ENCODE peak calls at places on chromosomes 3 and 15, in six cellular contexts. E, C, P, B, D and O are unnamed samples.

GRCh38 chr3:110414851-110415250 is 656.8 kb upstream of the NECTIN3 start:
- DNase-seq in D (no peak), E (no peak), C (no peak), B (no peak), P (peak), O (no peak)

GRCh38 chr3:65524544-65525070 is 514.1 kb downstream of the MAGI1 start:
- DNase-seq in B (no peak), D (no peak), P (no peak), E (no peak), C (no peak), O (no peak)

GRCh38 chr15:45710657-45711056 is 75.8 kb downstream of the SQOR start:
- DNase-seq in B (no peak), D (no peak), E (no peak), C (no peak), P (no peak), O (no peak)

GRCh38 chr3:57818772-57819171 is 62.7 kb downstream of the SLMAP start:
- DNase-seq in C (no peak), D (no peak), P (no peak), E (no peak), B (no peak), O (no peak)

GRCh38 chr3:42718338-42718737 is 15.7 kb upstream of the HHATL start:
- DNase-seq in E (no peak), D (no peak), P (no peak), C (no peak), B (no peak), O (no peak)

GRCh38 chr3:32366638-32367368 is 24.9 kb upstream of the CMTM7 start:
- DNase-seq in P (no peak), B (no peak), D (no peak), E (no peak), C (no peak), O (peak)

GRCh38 chr3:148149556-148149955 is 548.1 kb upstream of the AGTR1 start:
- DNase-seq in C (no peak), D (no peak), B (no peak), P (no peak), E (no peak), O (no peak)

GRCh38 chr15:77066961-77067690 is 3.8 kb downstream of the TSPAN3 start:
- DNase-seq in P (no peak), E (no peak), C (no peak), B (no peak), D (peak), O (no peak)

GRCh38 chr15:31577103-31577502 is 250.5 kb downstream of the KLF13 start:
- DNase-seq in D (no peak), C (no peak), P (no peak), B (no peak), E (no peak), O (no peak)

GRCh38 chr15:29913528-29914135 is 91.4 kb upstream of the TJP1 start:
- DNase-seq in B (no peak), E (no peak), C (no peak), D (no peak), P (no peak), O (no peak)

GRCh38 chr3:189108032-189108431 is 63.7 kb upstream of the TPRG1 start:
- DNase-seq in C (no peak), D (no peak), E (no peak), P (no peak), B (no peak), O (no peak)

GRCh38 chr15:94972314-94972713 is 741.0 kb downstream of the MCTP2 start:
- DNase-seq in C (no peak), D (no peak), E (no peak), B (no peak), P (peak), O (no peak)

GRCh38 chr3:101888653-101889052 is 39.3 kb downstream of the NFKBIZ start:
- DNase-seq in C (no peak), D (no peak), P (no peak), B (no peak), E (peak), O (no peak)

GRCh38 chr3:196128172-196128843 is 46.4 kb upstream of the TFRC start:
- DNase-seq in P (no peak), C (no peak), B (no peak), E (no peak), D (no peak), O (no peak)

GRCh38 chr3:119388577-119388976 is 74.8 kb downstream of the TMEM39A start:
- DNase-seq in C (no peak), E (no peak), P (no peak), B (no peak), D (no peak), O (no peak)

GRCh38 chr15:66560856-66561525 is 4.8 kb downstream of the LCTL start:
- DNase-seq in C (no peak), E (no peak), P (no peak), B (no peak), D (no peak), O (no peak)

GRCh38 chr15:70212963-70213315 is 115.2 kb upstream of the TLE3 start:
- DNase-seq in P (no peak), E (no peak), D (no peak), C (no peak), B (no peak), O (no peak)

GRCh38 chr3:149376728-149377407 is 581 bp downstream of the TM4SF1 start:
- DNase-seq in D (no peak), E (no peak), P (no peak), C (no peak), B (no peak), O (no peak)

GRCh38 chr3:11820540-11821041 is 26.1 kb downstream of the TAMM41 start:
- DNase-seq in B (no peak), P (no peak), E (no peak), D (peak), C (no peak), O (peak)

GRCh38 chr15:96171842-96172241 is 158.7 kb upstream of the NR2F2 start:
- DNase-seq in E (no peak), P (no peak), C (no peak), D (no peak), B (no peak), O (no peak)

GRCh38 chr3:141646760-141647561 is 91.1 kb upstream of the RNF7 start:
- DNase-seq in P (no peak), D (peak), C (peak), E (peak), B (no peak), O (no peak)

GRCh38 chr3:122356402-122356801 is 26.6 kb downstream of the MIX23 start:
- DNase-seq in D (peak), C (no peak), E (peak), P (peak), B (no peak), O (peak)

GRCh38 chr15:34693053-34693744 is 61.6 kb downstream of the GJD2 start:
- DNase-seq in D (no peak), E (no peak), B (no peak), C (no peak), P (no peak), O (no peak)

GRCh38 chr3:39982665-39983357 is 173.4 kb downstream of the MYRIP start:
- DNase-seq in C (no peak), D (no peak), E (no peak), P (no peak), B (no peak), O (no peak)

GRCh38 chr3:39021465-39022274 is 30.1 kb downstream of the SCN11A start:
- DNase-seq in E (no peak), C (no peak), P (no peak), D (no peak), B (no peak), O (no peak)

GRCh38 chr15:40569139-40569953 is at the start of gene RPUSD2:
- DNase-seq in E (peak), D (peak), C (peak), B (peak), P (peak), O (peak)

GRCh38 chr3:45153658-45154437 is 7.7 kb upstream of the CDCP1 start:
- DNase-seq in C (no peak), D (no peak), E (no peak), P (no peak), B (no peak), O (no peak)

GRCh38 chr3:136276049-136276755 is 26.1 kb downstream of the PCCB start:
- DNase-seq in D (no peak), C (no peak), P (no peak), B (no peak), E (no peak), O (no peak)

GRCh38 chr3:24388159-24388558 is 106.5 kb downstream of the THRB start:
- DNase-seq in D (no peak), B (no peak), P (no peak), C (no peak), E (no peak), O (no peak)

GRCh38 chr3:158217992-158218391 is 108.1 kb downstream of the RSRC1 start:
- DNase-seq in C (no peak), E (no peak), D (no peak), P (no peak), B (no peak), O (no peak)

GRCh38 chr3:172666873-172667694 is 43.8 kb downstream of the NCEH1 start:
- DNase-seq in P (peak), B (peak), E (peak), D (peak), C (peak), O (peak)

GRCh38 chr15:29208352-29208751 is 61.3 kb downstream of the NSMCE3 start:
- DNase-seq in C (no peak), B (no peak), E (no peak), P (no peak), D (peak), O (no peak)

GRCh38 chr3:163878396-163878795 is 1199.9 kb downstream of the SI start:
- DNase-seq in D (no peak), E (no peak), P (no peak), C (no peak), B (no peak), O (no peak)

GRCh38 chr3:65039754-65040210 is 352.0 kb upstream of the ADAMTS9 start:
- DNase-seq in E (no peak), C (no peak), D (no peak), P (no peak), B (no peak), O (no peak)

GRCh38 chr3:160719710-160720109 is 36.3 kb upstream of the PPM1L start:
- DNase-seq in E (no peak), C (no peak), B (no peak), P (no peak), D (no peak), O (no peak)

GRCh38 chr3:186953011-186953487 is 22.7 kb downstream of the ST6GAL1 start:
- DNase-seq in P (no peak), D (no peak), E (no peak), C (no peak), B (no peak), O (no peak)

GRCh38 chr3:143302638-143303171 is 183.1 kb downstream of the CHST2 start:
- DNase-seq in D (no peak), E (peak), C (no peak), P (peak), B (no peak), O (no peak)

GRCh38 chr3:104547040-104547439 is 819.7 kb upstream of the ALCAM start:
- DNase-seq in E (no peak), B (no peak), C (no peak), D (no peak), P (no peak), O (no peak)